ENCODE peak calls at places on chromosomes 11 and 22, in eight cellular contexts. One of them, this sample, is unnamed.

GRCh38 chr11:20367313-20367948 is 3.9 kb downstream of the HTATIP2 start:
- DNase-seq in AG08396: peak; percentile 90
- DNase-seq in fibroblast of the conjunctiva: peak; percentile 65
- DNase-seq in NCI-H69: peak; percentile 36
- DNase-seq in heart right ventricle: no peak
- DNase-seq in activated T-cell treated with anti-CD3 and anti-CD28 coated beads for 1 hour: peak; percentile 28
- DNase-seq in psoas muscle: no peak
- DNase-seq in iris pigment epithelial cell: peak; percentile 91
- DNase-seq in this sample: peak; percentile 87

GRCh38 chr11:1746516-1746931 is 3.9 kb downstream of the IFITM10 start:
- DNase-seq in AG08396: no peak
- DNase-seq in fibroblast of the conjunctiva: no peak
- DNase-seq in NCI-H69: peak; percentile 14
- DNase-seq in heart right ventricle: peak; percentile 32
- DNase-seq in activated T-cell treated with anti-CD3 and anti-CD28 coated beads for 1 hour: no peak
- DNase-seq in psoas muscle: peak; percentile 82
- DNase-seq in iris pigment epithelial cell: no peak
- DNase-seq in this sample: no peak

GRCh38 chr22:36258750-36259619 is 6.1 kb downstream of the APOL1 start:
- DNase-seq in AG08396: no peak
- DNase-seq in fibroblast of the conjunctiva: peak; percentile 62
- DNase-seq in NCI-H69: peak; percentile 43
- DNase-seq in heart right ventricle: peak; percentile 46
- DNase-seq in activated T-cell treated with anti-CD3 and anti-CD28 coated beads for 1 hour: no peak
- DNase-seq in psoas muscle: peak; percentile 66
- DNase-seq in iris pigment epithelial cell: peak; percentile 71
- DNase-seq in this sample: no peak

GRCh38 chr11:26971961-26972360 is 22.0 kb upstream of the FIBIN start:
- DNase-seq in AG08396: no peak
- DNase-seq in fibroblast of the conjunctiva: no peak
- DNase-seq in NCI-H69: no peak
- DNase-seq in heart right ventricle: no peak
- DNase-seq in activated T-cell treated with anti-CD3 and anti-CD28 coated beads for 1 hour: no peak
- DNase-seq in psoas muscle: no peak
- DNase-seq in iris pigment epithelial cell: peak; percentile 79
- DNase-seq in this sample: no peak

GRCh38 chr11:1832181-1832988 is 2.4 kb upstream of the SYT8 start:
- DNase-seq in AG08396: peak; percentile 77
- DNase-seq in fibroblast of the conjunctiva: no peak
- DNase-seq in NCI-H69: peak; percentile 62
- DNase-seq in heart right ventricle: peak; percentile 73
- DNase-seq in activated T-cell treated with anti-CD3 and anti-CD28 coated beads for 1 hour: peak; percentile 64
- DNase-seq in psoas muscle: peak; percentile 78
- DNase-seq in iris pigment epithelial cell: no peak
- DNase-seq in this sample: no peak

GRCh38 chr11:111460340-111460739 is 51.8 kb downstream of the BTG4 start:
- DNase-seq in AG08396: no peak
- DNase-seq in fibroblast of the conjunctiva: no peak
- DNase-seq in NCI-H69: no peak
- DNase-seq in heart right ventricle: no peak
- DNase-seq in activated T-cell treated with anti-CD3 and anti-CD28 coated beads for 1 hour: no peak
- DNase-seq in psoas muscle: no peak
- DNase-seq in iris pigment epithelial cell: no peak
- DNase-seq in this sample: no peak

GRCh38 chr22:44037519-44038370 is 13.6 kb downstream of the PARVB start:
- DNase-seq in AG08396: peak; percentile 90
- DNase-seq in fibroblast of the conjunctiva: peak; percentile 82
- DNase-seq in NCI-H69: peak; percentile 77
- DNase-seq in heart right ventricle: no peak
- DNase-seq in activated T-cell treated with anti-CD3 and anti-CD28 coated beads for 1 hour: no peak
- DNase-seq in psoas muscle: peak; percentile 78
- DNase-seq in iris pigment epithelial cell: peak; percentile 95
- DNase-seq in this sample: peak; percentile 36

GRCh38 chr11:131870305-131870704 is 499.9 kb downstream of the NTM start:
- DNase-seq in AG08396: no peak
- DNase-seq in fibroblast of the conjunctiva: no peak
- DNase-seq in NCI-H69: no peak
- DNase-seq in heart right ventricle: no peak
- DNase-seq in activated T-cell treated with anti-CD3 and anti-CD28 coated beads for 1 hour: no peak
- DNase-seq in psoas muscle: no peak
- DNase-seq in iris pigment epithelial cell: no peak
- DNase-seq in this sample: no peak

GRCh38 chr11:128909438-128910125 is 18.4 kb downstream of the KCNJ5 start:
- DNase-seq in AG08396: no peak
- DNase-seq in fibroblast of the conjunctiva: no peak
- DNase-seq in NCI-H69: no peak
- DNase-seq in heart right ventricle: no peak
- DNase-seq in activated T-cell treated with anti-CD3 and anti-CD28 coated beads for 1 hour: no peak
- DNase-seq in psoas muscle: no peak
- DNase-seq in iris pigment epithelial cell: no peak
- DNase-seq in this sample: no peak

GRCh38 chr11:47946682-47947575 is 33.4 kb upstream of the PTPRJ start:
- DNase-seq in AG08396: peak; percentile 90
- DNase-seq in fibroblast of the conjunctiva: peak; percentile 85
- DNase-seq in NCI-H69: peak; percentile 21
- DNase-seq in heart right ventricle: peak; percentile 46
- DNase-seq in activated T-cell treated with anti-CD3 and anti-CD28 coated beads for 1 hour: no peak
- DNase-seq in psoas muscle: peak; percentile 86
- DNase-seq in iris pigment epithelial cell: peak; percentile 96
- DNase-seq in this sample: no peak

GRCh38 chr22:47036936-47037485 is 274.6 kb downstream of the TBC1D22A start:
- DNase-seq in AG08396: no peak
- DNase-seq in fibroblast of the conjunctiva: no peak
- DNase-seq in NCI-H69: no peak
- DNase-seq in heart right ventricle: peak; percentile 1
- DNase-seq in activated T-cell treated with anti-CD3 and anti-CD28 coated beads for 1 hour: no peak
- DNase-seq in psoas muscle: peak; percentile 24
- DNase-seq in iris pigment epithelial cell: no peak
- DNase-seq in this sample: no peak

GRCh38 chr11:69172674-69173073 is 16.9 kb downstream of the SMIM38 start:
- DNase-seq in AG08396: no peak
- DNase-seq in fibroblast of the conjunctiva: no peak
- DNase-seq in NCI-H69: no peak
- DNase-seq in heart right ventricle: no peak
- DNase-seq in activated T-cell treated with anti-CD3 and anti-CD28 coated beads for 1 hour: no peak
- DNase-seq in psoas muscle: no peak
- DNase-seq in iris pigment epithelial cell: peak; percentile 50
- DNase-seq in this sample: no peak

GRCh38 chr11:126284829-126285228 is 1.9 kb downstream of the TIRAP start:
- DNase-seq in AG08396: peak; percentile 79
- DNase-seq in fibroblast of the conjunctiva: peak; percentile 76
- DNase-seq in NCI-H69: peak; percentile 93
- DNase-seq in heart right ventricle: no peak
- DNase-seq in activated T-cell treated with anti-CD3 and anti-CD28 coated beads for 1 hour: peak; percentile 76
- DNase-seq in psoas muscle: no peak
- DNase-seq in iris pigment epithelial cell: peak; percentile 95
- DNase-seq in this sample: peak; percentile 85

GRCh38 chr11:2870460-2870859 is 15.1 kb downstream of the CDKN1C start:
- DNase-seq in AG08396: no peak
- DNase-seq in fibroblast of the conjunctiva: no peak
- DNase-seq in NCI-H69: no peak
- DNase-seq in heart right ventricle: no peak
- DNase-seq in activated T-cell treated with anti-CD3 and anti-CD28 coated beads for 1 hour: no peak
- DNase-seq in psoas muscle: no peak
- DNase-seq in iris pigment epithelial cell: no peak
- DNase-seq in this sample: no peak

This sample was measured in glomerular endothelial cell.